ENCODE peak calls at places on chromosome 7, in four cellular contexts. D is endothelial cell, M is left cardiac atrium, V is tibial nerve. F is an unnamed sample.

GRCh38 chr7:112302566-112302965 is 96.1 kb downstream of the ZNF277 start:
- DNase-seq in D (no peak), M (no peak), V (no peak), F (no peak)

GRCh38 chr7:28409716-28410627 is 2.3 kb upstream of the CREB5 start:
- DNase-seq in D (peak; percentile 49), M (peak; percentile 53), V (peak; percentile 43), F (peak; percentile 31)

GRCh38 chr7:51621956-51622355 is 305.3 kb upstream of the COBL start:
- DNase-seq in D (no peak), M (no peak), V (no peak), F (no peak)

GRCh38 chr7:157046681-157047080 is 36.2 kb upstream of the MNX1 start:
- DNase-seq in D (no peak), M (no peak), V (no peak), F (no peak)

GRCh38 chr7:24587853-24588252 is 14.6 kb downstream of the PALS2 start:
- DNase-seq in D (peak; percentile 43), M (no peak), V (no peak), F (no peak)

GRCh38 chr7:93146036-93146435 is 2.1 kb downstream of the SAMD9L start:
- DNase-seq in D (peak; percentile 15), M (no peak), V (no peak), F (no peak)

GRCh38 chr7:155869784-155870076 is 57.5 kb upstream of the SHH start:
- DNase-seq in D (no peak), M (no peak), V (no peak), F (no peak)

GRCh38 chr7:78090616-78091015 is 292.0 kb downstream of the PHTF2 start:
- DNase-seq in D (no peak), M (no peak), V (no peak), F (no peak)

GRCh38 chr7:103432713-103433112 is 13.3 kb downstream of the SLC26A5 start:
- DNase-seq in D (no peak), M (no peak), V (no peak), F (no peak)

GRCh38 chr7:92357260-92357659 is 90.0 kb upstream of the GATAD1 start:
- DNase-seq in D (no peak), M (no peak), V (no peak), F (no peak)

GRCh38 chr7:85135931-85136330 is 50.9 kb downstream of the SEMA3D start:
- DNase-seq in D (no peak), M (no peak), V (no peak), F (no peak)

GRCh38 chr7:98879198-98879988 is 1.1 kb downstream of the TRRAP start:
- DNase-seq in D (no peak), M (no peak), V (no peak), F (peak; percentile 82)

GRCh38 chr7:28356619-28357018 is 55.7 kb upstream of the CREB5 start:
- DNase-seq in D (no peak), M (no peak), V (no peak), F (no peak)

GRCh38 chr7:150963707-150964559 is 14.2 kb downstream of the KCNH2 start:
- DNase-seq in D (no peak), M (no peak), V (no peak), F (no peak)

GRCh38 chr7:136869006-136869961 is 832 bp downstream of the CHRM2 start:
- DNase-seq in D (peak; percentile 22), M (peak; percentile 16), V (no peak), F (no peak)

F was measured in GM20000.